ENCODE peak calls at places on chromosome 7, in four cellular contexts. V is K562, B is H1, G is HepG2. M is an unnamed sample.
A peak's percentile ranks its signal among the peaks of the same experiment; 100 is the strongest.

GRCh38 chr7:423312-424260 is 96.1 kb downstream of the PDGFA start:
- DNase-seq in V (no peak), B (no peak), G (peak; percentile 23), M (no peak)

GRCh38 chr7:95066736-95067530 is 159.5 kb downstream of the PPP1R9A start:
- DNase-seq in V (no peak), B (no peak), G (peak; percentile 75), M (peak; percentile 36)

GRCh38 chr7:118429141-118429540 is 204.6 kb downstream of the ANKRD7 start:
- DNase-seq in V (no peak), B (no peak), G (no peak), M (no peak)

GRCh38 chr7:78530351-78530750 is 731.8 kb downstream of the PHTF2 start:
- DNase-seq in V (no peak), B (no peak), G (peak; percentile 21), M (peak; percentile 5)

GRCh38 chr7:130669051-130669700 is 628 bp upstream of the COPG2 start:
- DNase-seq in V (no peak), B (no peak), G (no peak), M (no peak)

GRCh38 chr7:55365103-55365679 is at the start of gene LANCL2:
- DNase-seq in V (peak; percentile 61), B (no peak), G (no peak), M (no peak)

GRCh38 chr7:9186730-9187129 is 753.3 kb downstream of the NXPH1 start:
- DNase-seq in V (no peak), B (no peak), G (no peak), M (no peak)

GRCh38 chr7:55065511-55066229 is 46.9 kb downstream of the EGFR start:
- DNase-seq in V (no peak), B (no peak), G (peak; percentile 82), M (peak; percentile 84)

GRCh38 chr7:157683251-157684156 is 346.7 kb downstream of the DNAJB6 start:
- DNase-seq in V (no peak), B (no peak), G (no peak), M (no peak)

GRCh38 chr7:77182261-77182660 is 17.4 kb downstream of the FGL2 start:
- DNase-seq in V (no peak), B (no peak), G (no peak), M (no peak)

GRCh38 chr7:11436773-11437524 is 395.0 kb downstream of the THSD7A start:
- DNase-seq in V (no peak), B (no peak), G (no peak), M (no peak)

GRCh38 chr7:51013218-51013786 is 230.6 kb upstream of the GRB10 start:
- DNase-seq in V (no peak), B (no peak), G (no peak), M (no peak)

GRCh38 chr7:46385662-46386309 is 464.7 kb upstream of the IGFBP3 start:
- DNase-seq in V (no peak), B (no peak), G (no peak), M (peak; percentile 31)

GRCh38 chr7:37208528-37208927 is 240.1 kb downstream of the ELMO1 start:
- DNase-seq in V (peak; percentile 16), B (no peak), G (peak; percentile 53), M (peak; percentile 56)

GRCh38 chr7:137576481-137576880 is 232.9 kb upstream of the PTN start:
- DNase-seq in V (no peak), B (no peak), G (no peak), M (no peak)

GRCh38 chr7:20601121-20601520 is 14.3 kb upstream of the ABCB5 start:
- DNase-seq in V (no peak), B (no peak), G (no peak), M (no peak)

GRCh38 chr7:91098566-91098965 is 165.7 kb upstream of the FZD1 start:
- DNase-seq in V (no peak), B (no peak), G (no peak), M (no peak)

DNA sequence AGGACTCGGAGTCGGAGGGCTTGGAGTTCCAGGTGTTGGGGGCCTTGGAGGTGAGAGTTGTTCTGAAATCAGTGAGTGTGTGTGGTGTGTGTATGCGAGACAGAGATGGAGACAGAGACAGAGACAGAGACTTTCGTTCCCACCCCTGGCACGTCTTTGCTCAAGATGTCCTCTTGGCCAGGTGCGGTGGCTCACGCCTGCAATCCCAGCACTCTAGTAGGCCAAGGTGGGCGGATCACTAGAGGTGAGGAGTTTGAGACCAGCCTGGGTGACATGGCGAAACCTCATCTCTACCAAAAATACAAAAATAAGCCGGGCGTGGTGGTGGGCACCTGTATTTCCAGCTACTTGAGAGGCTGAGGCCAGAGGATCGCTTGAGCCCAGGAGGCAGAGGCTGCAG is 20.0 kb upstream of the LIMK1 start:
- DNase-seq in V (no peak), B (no peak), G (no peak), M (no peak)
- TF ChIP-seq PHF8 in V (no peak), B (no peak), G (no peak), M (no peak)

GRCh38 chr7:136130819-136131637 is 153.9 kb upstream of the MTPN start:
- DNase-seq in V (no peak), B (no peak), G (no peak), M (no peak)

GRCh38 chr7:136134503-136134902 is 157.3 kb upstream of the MTPN start:
- DNase-seq in V (no peak), B (no peak), G (no peak), M (peak; percentile 16)

GRCh38 chr7:136138991-136139390 is 161.8 kb upstream of the MTPN start:
- DNase-seq in V (no peak), B (no peak), G (no peak), M (no peak)

GRCh38 chr7:136136906-136137305 is 159.7 kb upstream of the MTPN start:
- DNase-seq in V (no peak), B (no peak), G (no peak), M (no peak)

DNA sequence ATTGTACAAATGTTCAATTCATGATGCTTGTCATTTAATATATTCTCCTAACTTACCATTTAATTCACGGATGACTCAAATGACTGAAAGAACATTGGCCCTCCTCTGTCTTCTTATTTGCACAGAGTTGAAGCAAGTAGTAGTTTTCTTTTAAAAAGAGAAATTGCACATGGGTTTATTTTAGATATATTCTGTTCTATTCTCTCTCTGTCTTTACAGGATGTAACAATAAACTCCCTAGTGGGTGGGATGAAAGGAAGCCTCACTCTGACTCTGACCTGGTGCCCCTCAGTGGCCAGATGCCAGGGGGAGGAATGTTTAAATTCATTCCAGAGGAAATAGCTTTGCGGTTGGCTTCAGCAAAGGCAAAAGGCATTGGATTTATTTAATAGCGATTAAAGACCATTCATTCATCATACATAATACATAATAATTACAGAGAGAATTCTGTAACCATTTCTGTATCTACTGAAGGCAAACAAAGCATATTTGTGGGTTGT is 156.4 kb upstream of the MTPN start:
- DNase-seq in V (no peak), B (no peak), G (no peak), M (no peak)
- TF ChIP-seq EP300 in V (no peak), B (no peak), G (no peak), M (no peak)

GRCh38 chr7:44325811-44326241 is 432 bp upstream of the CAMK2B start:
- DNase-seq in V (no peak), B (no peak), G (no peak), M (peak; percentile 31)
- TF ChIP-seq KDM1A in V (no peak), B (no peak), G (no peak), M (no peak)

GRCh38 chr7:111886233-111886632 is 320.0 kb downstream of the DOCK4 start:
- DNase-seq in V (no peak), B (no peak), G (no peak), M (no peak)

GRCh38 chr7:111893190-111893589 is 313.0 kb downstream of the DOCK4 start:
- DNase-seq in V (no peak), B (no peak), G (no peak), M (no peak)

GRCh38 chr7:111892568-111892967 is 313.6 kb downstream of the DOCK4 start:
- DNase-seq in V (no peak), B (no peak), G (no peak), M (no peak)

GRCh38 chr7:111883241-111883640 is 320.9 kb upstream of the IMMP2L start:
- DNase-seq in V (no peak), B (no peak), G (no peak), M (no peak)

GRCh38 chr7:111887734-111888133 is 318.5 kb downstream of the DOCK4 start:
- DNase-seq in V (no peak), B (no peak), G (no peak), M (no peak)
- TF ChIP-seq PHF8 in V (no peak), B (no peak), G (no peak), M (no peak)

DNA sequence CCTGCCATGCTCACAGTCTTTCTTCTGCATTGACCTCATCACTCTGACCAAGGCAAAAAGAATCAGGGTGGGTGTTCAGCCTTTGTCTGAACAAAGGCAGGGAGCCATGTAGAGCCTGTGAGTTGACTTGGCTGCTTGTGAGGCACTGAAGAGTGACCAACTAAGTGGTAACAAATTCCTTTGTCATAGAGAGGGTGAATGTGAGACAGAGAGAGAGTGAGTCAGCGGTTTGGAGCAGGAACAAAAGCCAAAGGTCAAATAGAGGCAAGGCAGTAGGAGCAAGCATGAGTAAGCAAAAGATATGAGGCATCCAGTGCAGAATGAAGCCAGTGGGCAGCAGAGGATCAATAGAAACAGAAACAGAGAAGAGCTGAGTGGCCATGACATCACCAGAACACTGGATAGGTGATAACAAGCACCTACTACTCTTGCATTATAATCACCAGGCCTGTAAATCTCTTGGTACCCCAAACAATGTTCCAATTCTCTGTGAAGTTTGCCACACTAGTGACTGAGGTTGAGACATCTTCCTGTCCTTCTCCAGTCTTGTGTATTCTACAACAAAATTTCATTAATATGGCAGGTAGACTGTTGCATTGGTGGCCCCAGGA is 116.2 kb upstream of the LAMB4 start:
- DNase-seq in V (peak; percentile 82), B (peak; percentile 19), G (peak; percentile 80), M (peak; percentile 98)
- TF ChIP-seq EP300 in V (peak; percentile 91), B (no peak), G (peak; percentile 75), M (peak; percentile 89)

DNA sequence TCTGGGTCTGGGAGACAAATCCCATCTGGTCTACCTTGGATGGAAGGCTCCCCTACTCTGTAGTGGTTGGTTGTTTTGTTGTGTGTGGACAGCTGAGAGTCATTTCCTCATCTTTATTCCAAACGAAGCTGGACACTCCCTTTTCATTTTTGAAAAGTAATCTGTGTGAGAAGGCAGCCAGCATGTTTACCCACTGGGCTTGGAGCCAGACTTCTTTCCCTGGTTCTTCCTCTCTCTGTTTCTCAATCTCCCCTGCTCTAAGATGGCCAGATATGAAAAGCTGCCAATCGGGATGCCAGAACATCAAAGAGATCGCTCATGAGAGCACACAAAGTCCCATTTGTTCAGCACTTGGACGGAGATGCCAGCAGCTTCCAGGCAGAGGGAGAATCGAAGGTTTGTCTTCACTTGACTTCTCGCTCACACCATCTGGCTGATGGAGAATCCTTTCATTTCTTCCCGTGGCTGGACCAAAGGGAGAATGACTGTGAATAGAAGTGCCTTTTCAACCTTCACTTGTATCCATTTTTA is 108.2 kb upstream of the AGR3 start:
- DNase-seq in V (no peak), B (no peak), G (peak; percentile 100), M (peak; percentile 67)
- TF ChIP-seq KDM1A in V (no peak), B (no peak), G (peak; percentile 91), M (no peak)

GRCh38 chr7:5553298-5553877 is 129.8 kb upstream of the TNRC18 start:
- DNase-seq in V (peak; percentile 54), B (no peak), G (no peak), M (no peak)
- TF ChIP-seq PHF8 in V (no peak), B (no peak), G (no peak), M (no peak)

DNA sequence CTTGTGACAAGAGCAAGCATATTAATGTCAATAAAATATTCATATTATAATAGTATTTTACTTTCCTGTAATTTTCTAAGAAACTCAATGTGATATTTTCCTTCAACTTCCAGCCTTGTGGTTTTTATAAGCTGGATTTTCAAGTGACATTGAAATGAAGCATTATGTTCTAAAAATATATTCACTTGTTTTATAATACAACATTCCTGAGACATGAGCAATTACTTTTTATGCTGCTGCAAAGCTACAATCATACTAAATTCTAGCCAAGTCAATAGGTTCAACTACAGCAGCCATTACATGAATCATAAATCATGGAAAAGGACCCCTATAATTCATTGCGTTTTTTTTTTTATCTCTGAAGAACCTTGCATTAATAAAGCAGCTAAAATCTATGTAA is 132.8 kb downstream of the GNAT3 start:
- DNase-seq in V (no peak), B (no peak), G (no peak), M (no peak)
- TF ChIP-seq EP300 in V (no peak), B (no peak), G (no peak), M (no peak)